ENCODE peak calls at places on chromosomes 3 and 15, in four cellular contexts. Z is NT2/D1, Y is endothelial cell of umbilical vein, R is SJSA1. D is an unnamed sample.
A peak's percentile ranks its signal among the peaks of the same experiment; 100 is the strongest.

GRCh38 chr3:87473944-87474343 is 197.6 kb upstream of the POU1F1 start:
- DNase-seq in Y (no peak), R (no peak), Z (no peak), D (no peak)

GRCh38 chr15:39472661-39473657 is 107.9 kb upstream of the THBS1 start:
- DNase-seq in Z (no peak), R (no peak), Y (no peak), D (no peak)

GRCh38 chr15:58396181-58396580 is 35.6 kb upstream of the LIPC start:
- DNase-seq in R (no peak), Z (no peak), Y (no peak), D (no peak)

GRCh38 chr3:105867690-105868449 is 942 bp downstream of the CBLB start:
- DNase-seq in Y (peak; percentile 59), Z (no peak), R (no peak), D (no peak)

GRCh38 chr3:12774619-12775018 is 15.6 kb upstream of the TMEM40 start:
- DNase-seq in Y (no peak), Z (no peak), R (no peak), D (no peak)

GRCh38 chr3:73685061-73685460 is 60.3 kb upstream of the PDZRN3 start:
- DNase-seq in Z (no peak), R (no peak), Y (no peak), D (no peak)

GRCh38 chr3:129020691-129021090 is 19.6 kb downstream of the EFCC1 start:
- DNase-seq in Z (no peak), Y (no peak), R (no peak), D (no peak)

GRCh38 chr3:138081371-138082084 is 33.9 kb downstream of the DZIP1L start:
- DNase-seq in R (no peak), Y (no peak), Z (no peak), D (no peak)

GRCh38 chr15:26443321-26443720 is 329.5 kb downstream of the GABRB3 start:
- DNase-seq in R (no peak), Z (no peak), Y (no peak), D (no peak)

GRCh38 chr3:129648331-129648730 is 41.9 kb upstream of the PLXND1 start:
- DNase-seq in Z (no peak), Y (no peak), R (no peak), D (no peak)

GRCh38 chr3:136818851-136819783 is at the start of gene SLC35G2:
- DNase-seq in Z (no peak), Y (peak; percentile 84), R (peak; percentile 80), D (no peak)

GRCh38 chr3:142285057-142285666 is 59.8 kb upstream of the GK5 start:
- DNase-seq in Z (peak; percentile 1), Y (no peak), R (no peak), D (no peak)

GRCh38 chr3:134650431-134651346 is at the start of gene KY:
- DNase-seq in R (no peak), Y (no peak), Z (peak; percentile 30), D (no peak)

GRCh38 chr15:85752591-85752990 is 42.1 kb downstream of the KLHL25 start:
- DNase-seq in Z (no peak), R (no peak), Y (no peak), D (no peak)

GRCh38 chr3:140093742-140094141 is 158.8 kb downstream of the CLSTN2 start:
- DNase-seq in Y (no peak), Z (no peak), R (no peak), D (no peak)

GRCh38 chr15:68313501-68314390 is 36.2 kb downstream of the FEM1B start:
- DNase-seq in R (peak; percentile 26), Z (no peak), Y (no peak), D (no peak)

GRCh38 chr3:101701696-101702634 is 15.4 kb upstream of the RPL24 start:
- DNase-seq in Y (no peak), R (no peak), Z (no peak), D (no peak)

GRCh38 chr3:150363420-150363819 is 44.7 kb upstream of the TSC22D2 start:
- DNase-seq in Y (no peak), Z (no peak), R (no peak), D (no peak)

DNA sequence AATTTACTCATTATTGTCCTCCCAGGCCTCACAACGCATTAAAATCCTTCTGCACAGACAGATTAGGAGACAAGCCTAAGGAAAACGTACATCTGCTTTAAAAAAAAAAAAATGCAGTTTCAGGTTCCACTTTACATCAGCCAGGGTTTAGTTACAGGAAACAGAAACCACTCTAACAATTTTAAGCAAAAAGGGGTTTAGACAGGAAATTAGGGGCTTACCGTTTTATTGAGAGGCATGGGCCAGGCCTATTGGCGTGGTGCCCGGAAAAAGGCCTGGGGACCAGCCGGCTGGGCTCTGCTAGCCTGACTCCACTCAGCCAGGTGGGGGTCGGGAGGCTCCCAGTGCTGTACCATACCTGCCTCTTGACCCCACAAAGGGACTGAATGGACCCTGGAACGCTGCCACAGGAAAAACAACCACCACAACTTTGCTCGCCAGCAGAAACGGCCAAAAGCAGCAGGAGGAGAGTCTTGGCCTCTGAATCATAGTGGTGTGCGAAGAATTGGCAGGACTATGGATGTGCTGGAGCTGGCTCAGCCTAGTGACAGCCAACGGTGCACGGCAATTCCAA is 124.3 kb downstream of the CHSY1 start:
- DNase-seq in R (peak; percentile 85), Z (no peak), Y (peak; percentile 94), D (peak; percentile 15)
- H3K4me3 ChIP-seq in R (no peak overlapping the region), Z (no peak overlapping the region), Y (no peak overlapping the region), D (peak overlapping the region; percentile 13)

GRCh38 chr15:70091649-70092461 is 5.9 kb downstream of the TLE3 start:
- DNase-seq in Z (no peak), R (no peak), Y (peak; percentile 11), D (no peak)

GRCh38 chr15:70094690-70095311 is 2.9 kb downstream of the TLE3 start:
- DNase-seq in Z (no peak), Y (peak; percentile 25), R (no peak), D (no peak)

GRCh38 chr15:70092462-70092850 is 5.3 kb downstream of the TLE3 start:
- DNase-seq in Z (no peak), Y (no peak), R (no peak), D (no peak)

GRCh38 chr15:70093481-70094309 is 4.0 kb downstream of the TLE3 start:
- DNase-seq in Y (peak; percentile 39), Z (no peak), R (no peak), D (no peak)

DNA sequence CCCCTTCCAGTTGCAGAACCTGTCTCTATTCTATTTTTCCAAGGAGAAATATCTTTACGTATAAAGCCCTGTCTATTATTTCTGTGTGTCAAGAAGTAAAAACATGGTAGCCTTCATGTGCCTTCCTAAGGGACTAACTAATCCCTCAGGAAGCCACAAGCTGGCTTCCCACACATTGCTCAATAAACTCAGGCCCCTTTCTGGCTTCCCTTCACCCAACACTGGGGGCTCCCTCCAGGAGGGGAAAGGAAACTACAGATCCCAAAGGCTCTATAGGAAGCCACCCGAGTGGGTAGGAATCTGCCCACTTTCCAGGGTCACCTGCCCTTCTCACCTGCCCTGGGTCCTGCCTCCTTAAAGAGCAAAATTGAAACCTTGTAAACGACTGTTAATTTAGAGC is 4.6 kb downstream of the TLE3 start:
- DNase-seq in R (no peak), Y (no peak), Z (no peak), D (no peak)
- H3K4me3 ChIP-seq in R (no peak overlapping the region), Y (no peak overlapping the region), Z (no peak overlapping the region), D (peak overlapping the region; percentile 92)

GRCh38 chr3:178986456-178986855 is 85.2 kb downstream of the ZMAT3 start:
- DNase-seq in R (no peak), Z (no peak), Y (no peak), D (no peak)

GRCh38 chr3:178989821-178990220 is 81.8 kb downstream of the ZMAT3 start:
- DNase-seq in R (no peak), Y (no peak), Z (no peak), D (no peak)

GRCh38 chr3:178987745-178988144 is 83.9 kb downstream of the ZMAT3 start:
- DNase-seq in Z (no peak), R (no peak), Y (no peak), D (no peak)

DNA sequence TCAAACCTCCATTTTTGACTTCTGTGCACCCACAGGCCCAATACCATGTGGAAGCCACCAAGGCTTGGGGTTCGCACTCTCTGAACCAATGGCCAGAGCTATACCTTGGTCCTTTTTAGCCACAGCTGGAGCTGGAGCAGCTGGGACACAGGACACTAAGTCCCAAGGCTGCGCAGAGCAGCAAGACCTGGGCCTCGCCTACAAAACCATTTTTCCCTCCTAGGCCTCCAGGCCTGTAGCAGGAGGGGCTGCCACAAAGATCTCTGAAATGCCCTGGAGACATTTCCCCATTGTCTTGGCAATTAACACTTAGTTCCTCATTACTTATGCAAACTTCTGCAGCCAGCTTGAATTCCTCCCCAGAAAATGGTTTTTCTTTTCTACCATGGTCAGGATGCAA is 81.3 kb downstream of the ZMAT3 start:
- DNase-seq in R (no peak), Z (no peak), Y (no peak), D (no peak)
- H3K4me3 ChIP-seq in R (no peak overlapping the region), Z (no peak overlapping the region), Y (no peak overlapping the region), D (no peak overlapping the region)

GRCh38 chr15:75739791-75740190 is 27.1 kb upstream of the CSPG4 start:
- DNase-seq in Z (no peak), R (no peak), Y (no peak), D (no peak)

GRCh38 chr15:75732809-75733451 is 20.3 kb upstream of the CSPG4 start:
- DNase-seq in R (peak; percentile 75), Z (peak; percentile 67), Y (peak; percentile 62), D (no peak)

GRCh38 chr15:75733761-75734651 is 21.4 kb upstream of the CSPG4 start:
- DNase-seq in Z (no peak), R (no peak), Y (no peak), D (no peak)

GRCh38 chr15:75736256-75736655 is 23.6 kb upstream of the CSPG4 start:
- DNase-seq in Z (no peak), R (no peak), Y (no peak), D (no peak)

GRCh38 chr15:75738647-75739325 is 26.1 kb upstream of the CSPG4 start:
- DNase-seq in Y (peak; percentile 80), R (peak; percentile 96), Z (peak; percentile 97), D (peak; percentile 49)
- H3K4me3 ChIP-seq in Y (peak overlapping the region; percentile 13), R (peak overlapping the region; percentile 59), Z (peak overlapping the region; percentile 72), D (peak overlapping the region; percentile 81)

GRCh38 chr15:72197460-72198409 is at the start of gene GRAMD2A:
- DNase-seq in Y (no peak), R (no peak), Z (no peak), D (no peak)
- H3K4me3 ChIP-seq in Y (peak within 1 kb of the TSS; percentile 42), R (peak within 1 kb of the TSS; percentile 33), Z (peak within 1 kb of the TSS; percentile 58), D (peak within 1 kb of the TSS; percentile 54)

GRCh38 chr3:42655980-42656679 is 2.6 kb downstream of the ZBTB47 start:
- DNase-seq in Z (no peak), Y (peak; percentile 37), R (no peak), D (no peak)
- H3K4me3 ChIP-seq in Z (no peak overlapping the region), Y (no peak overlapping the region), R (no peak overlapping the region), D (peak overlapping the region; percentile 80)

GRCh38 chr3:45890405-45890804 is 4.1 kb downstream of the CCR9 start:
- DNase-seq in Z (no peak), R (no peak), Y (no peak), D (no peak)

GRCh38 chr3:45892161-45892560 is 5.8 kb downstream of the CCR9 start:
- DNase-seq in Z (no peak), Y (no peak), R (no peak), D (no peak)

GRCh38 chr3:45896956-45897355 is 10.6 kb downstream of the CCR9 start:
- DNase-seq in Y (no peak), Z (no peak), R (peak; percentile 53), D (no peak)

DNA sequence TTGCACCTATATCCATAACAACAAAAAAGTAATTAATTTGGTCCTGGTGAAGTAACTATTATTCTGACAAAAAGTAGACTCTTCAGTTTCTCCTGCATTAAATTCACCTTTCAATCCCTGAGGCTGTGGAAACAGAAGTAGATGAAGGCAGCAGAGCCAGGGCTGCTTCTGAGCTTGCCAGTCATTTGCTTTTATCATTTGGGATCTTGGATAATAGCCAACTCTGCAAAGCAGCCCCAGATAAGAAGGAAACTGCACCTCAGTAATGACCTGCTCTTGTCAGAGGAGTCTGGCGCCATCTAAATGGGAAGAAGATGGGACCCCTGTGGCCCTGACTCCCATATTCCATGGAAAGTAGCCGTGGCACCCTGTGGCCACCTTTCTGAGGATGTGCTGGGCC is 9.7 kb downstream of the CCR9 start:
- DNase-seq in Y (no peak), Z (no peak), R (no peak), D (no peak)
- H3K4me3 ChIP-seq in Y (no peak overlapping the region), Z (no peak overlapping the region), R (no peak overlapping the region), D (no peak overlapping the region)